ENCODE peak calls at places on chromosomes 4 and X, in ten cellular contexts. L, N, C, T, O, A, Y, B, Z and X are unnamed samples. For H3K9me3 and H3K36me3, the result is how much of the 10 kb centered on the place peaks cover.

GRCh38 chr4:41232406-41232805 is 18.1 kb upstream of the APBB2 start:
- DNase-seq in O (no peak), C (no peak), L (no peak), T (no peak), N (no peak), Z (no peak), B (no peak), A (no peak), Y (no peak), X (no peak)

GRCh38 chr4:181659202-181659601 is 584.0 kb upstream of the TENM3 start:
- DNase-seq in N (peak), T (no peak), O (no peak), Z (no peak), L (no peak), C (no peak), B (no peak), A (no peak), Y (no peak), X (no peak)

GRCh38 chr4:57661707-57662106 is 551.5 kb upstream of the IGFBP7 start:
- DNase-seq in T (no peak), Y (no peak), C (no peak), Z (no peak), N (no peak), L (no peak), A (no peak), B (no peak), O (no peak), X (no peak)

GRCh38 chr4:126888968-126889367 is 743.8 kb upstream of the INTU start:
- DNase-seq in A (no peak), Y (no peak), Z (no peak), N (peak), B (no peak), C (no peak), T (no peak), L (no peak), O (no peak), X (no peak)

GRCh38 chr4:6909970-6910339 is 329 bp downstream of the TBC1D14 start:
- DNase-seq in B (peak), N (no peak), Y (peak), C (no peak), O (no peak), A (no peak), Z (no peak), T (no peak), L (no peak), X (no peak)

GRCh38 chr4:117264072-117264471 is 178.7 kb upstream of the TRAM1L1 start:
- DNase-seq in N (no peak), T (no peak), L (no peak), B (no peak), A (no peak), O (no peak), Y (no peak), C (no peak), Z (no peak), X (no peak)

GRCh38 chr4:35105486-35105885 is 1138.8 kb downstream of the ARAP2 start:
- DNase-seq in N (no peak), Y (no peak), O (no peak), C (no peak), B (no peak), T (no peak), A (no peak), Z (no peak), L (no peak), X (no peak)

GRCh38 chr4:174292473-174292872 is 8.8 kb downstream of the CEP44 start:
- DNase-seq in A (no peak), C (no peak), N (no peak), O (no peak), Y (no peak), T (no peak), B (no peak), Z (no peak), L (no peak), X (no peak)

GRCh38 chr4:121041307-121042090 is 30.8 kb downstream of the NDNF start:
- DNase-seq in A (no peak), T (no peak), L (no peak), C (no peak), O (no peak), B (no peak), Z (no peak), Y (no peak), N (no peak), X (no peak)

GRCh38 chr4:140332734-140333133 is 40.7 kb upstream of the SCOC start:
- DNase-seq in T (no peak), O (no peak), L (no peak), C (no peak), Z (no peak), Y (no peak), N (no peak), A (no peak), B (no peak), X (no peak)

GRCh38 chrX:49042581-49043219 is 457 bp downstream of the TFE3 start:
- DNase-seq in T (no peak), Z (no peak), L (no peak), B (no peak), Y (peak), C (peak), O (no peak), N (peak), A (no peak), X (no peak)

GRCh38 chrX:16851421-16851820 is 18.7 kb downstream of the RBBP7 start:
- DNase-seq in L (no peak), Z (no peak), O (no peak), C (no peak), Y (no peak), B (no peak), T (no peak), A (no peak), N (no peak), X (no peak)

GRCh38 chr4:123952530-123953274 is 556.1 kb downstream of the SPRY1 start:
- DNase-seq in L (no peak), N (peak), B (peak), A (no peak), Z (no peak), C (no peak), T (no peak), O (no peak), Y (no peak), X (no peak)

GRCh38 chrX:69503835-69504625 is at the start of gene NALF2:
- DNase-seq in Y (peak), L (no peak), O (peak), N (peak), C (peak), B (peak), Z (peak), T (peak), A (peak), X (peak)

GRCh38 chr4:77306496-77306895 is 149.5 kb downstream of the CCNG2 start:
- DNase-seq in N (no peak), A (no peak), Z (no peak), O (no peak), L (no peak), T (no peak), B (no peak), Y (no peak), C (no peak), X (no peak)

GRCh38 chr4:54676062-54676461 is 18.3 kb downstream of the KIT start:
- DNase-seq in N (no peak), A (no peak), B (peak), C (no peak), T (no peak), O (no peak), L (no peak), Y (no peak), Z (no peak), X (no peak)

GRCh38 chrX:989959-990510 is 222.4 kb downstream of the CRLF2 start:
- DNase-seq in B (peak), C (peak), A (peak), T (no peak), Y (peak), L (peak), Z (no peak), N (peak), O (no peak), X (no peak)

GRCh38 chrX:42941671-42942070 is 163.7 kb upstream of the PPP1R2C start:
- DNase-seq in O (no peak), C (no peak), T (no peak), Z (no peak), N (no peak), Y (no peak), B (no peak), A (no peak), L (no peak), X (no peak)

GRCh38 chrX:94977562-94977961 is 1303.6 kb downstream of the FAM133A start:
- DNase-seq in N (no peak), Z (no peak), O (no peak), Y (no peak), L (no peak), C (no peak), T (no peak), A (no peak), B (no peak), X (no peak)

GRCh38 chrX:9829308-9830267 is 43.4 kb downstream of the SHROOM2 start:
- DNase-seq in N (peak), C (no peak), T (no peak), B (no peak), O (no peak), Z (no peak), A (peak), L (no peak), Y (no peak), X (no peak)

GRCh38 chr4:94462572-94462971 is 10.8 kb downstream of the PDLIM5 start:
- DNase-seq in C (no peak), L (no peak), B (no peak), N (no peak), A (no peak), Z (no peak), O (no peak), Y (no peak), T (no peak), X (no peak)
- H3K4me3 ChIP-seq in C (no peak), L (no peak), B (no peak), N (no peak), A (no peak), Z (no peak), O (no peak), Y (no peak), T (no peak), X (no peak)

GRCh38 chrX:151763711-151764110 is 29.2 kb downstream of the CNGA2 start:
- DNase-seq in O (no peak), T (no peak), A (no peak), L (no peak), N (no peak), Z (no peak), Y (no peak), B (no peak), C (no peak), X (no peak)
- H3K9me3 ChIP-seq in O (under half), T (under half), A (under half), L (under half), N (under half), Z (under half), Y (under half), B (under half), C (under half), X (under half)

DNA sequence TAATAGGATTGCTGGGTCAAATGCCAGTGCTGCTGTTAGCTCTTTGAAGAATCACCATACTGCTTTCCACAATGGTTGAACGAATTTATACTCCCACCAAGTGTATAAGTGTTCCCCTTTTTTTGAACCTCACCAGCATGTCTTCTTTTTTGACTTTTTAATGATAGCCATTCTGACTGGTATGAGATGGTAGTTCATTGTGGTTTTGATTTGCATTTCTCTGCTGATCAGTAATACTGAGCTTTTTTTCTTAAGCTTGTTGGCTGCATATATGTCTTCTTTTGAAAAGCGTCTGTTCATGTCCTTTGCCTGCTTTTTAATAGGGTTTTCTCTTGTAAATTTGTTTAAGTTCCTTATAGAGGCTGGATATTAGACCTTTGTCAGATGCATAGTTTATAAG is 14.8 kb downstream of the USP38 start:
- DNase-seq in Y (no peak), A (no peak), T (no peak), O (no peak), C (no peak), Z (no peak), L (no peak), B (no peak), N (no peak), X (no peak)
- H3K36me3 ChIP-seq in Y (under half), A (under half), T (under half), O (half or more), C (half or more), Z (half or more), L (half or more), B (half or more), N (under half), X (under half)

GRCh38 chr4:2059034-2059725 is at the start of gene NAT8L:
- DNase-seq in O (peak), Y (no peak), C (no peak), T (no peak), Z (no peak), L (no peak), B (peak), A (peak), N (no peak), X (no peak)
- H3K4me3 ChIP-seq in O (no peak), Y (no peak), C (peak), T (peak), Z (peak), L (peak), B (no peak), A (peak), N (peak), X (peak)

DNA sequence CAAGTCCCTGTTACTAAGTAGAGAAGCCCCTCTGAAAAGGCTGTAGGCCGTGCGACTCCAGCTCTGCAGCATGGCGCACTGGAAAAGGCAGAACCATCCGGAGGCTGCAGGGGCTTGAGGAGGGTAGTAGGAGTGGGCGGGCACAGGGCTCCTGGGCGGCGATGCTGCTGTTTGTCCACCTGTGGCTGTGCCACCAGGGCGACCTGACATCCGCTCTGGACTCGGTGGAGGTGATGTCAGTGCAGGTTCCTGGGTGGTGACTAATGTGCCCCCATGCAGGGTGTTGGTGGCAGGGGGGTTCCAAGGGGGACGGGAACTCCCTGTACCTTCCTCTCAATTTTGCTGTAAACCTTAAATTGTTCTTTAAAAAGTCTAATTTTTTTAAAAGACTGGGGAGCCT is 58.3 kb downstream of the PCGF3 start:
- DNase-seq in L (no peak), B (no peak), N (no peak), O (no peak), A (no peak), Z (no peak), C (no peak), T (no peak), Y (no peak), X (no peak)
- H3K9me3 ChIP-seq in L (half or more), B (under half), N (under half), O (under half), A (under half), Z (under half), C (under half), T (half or more), Y (under half), X (under half)

DNA sequence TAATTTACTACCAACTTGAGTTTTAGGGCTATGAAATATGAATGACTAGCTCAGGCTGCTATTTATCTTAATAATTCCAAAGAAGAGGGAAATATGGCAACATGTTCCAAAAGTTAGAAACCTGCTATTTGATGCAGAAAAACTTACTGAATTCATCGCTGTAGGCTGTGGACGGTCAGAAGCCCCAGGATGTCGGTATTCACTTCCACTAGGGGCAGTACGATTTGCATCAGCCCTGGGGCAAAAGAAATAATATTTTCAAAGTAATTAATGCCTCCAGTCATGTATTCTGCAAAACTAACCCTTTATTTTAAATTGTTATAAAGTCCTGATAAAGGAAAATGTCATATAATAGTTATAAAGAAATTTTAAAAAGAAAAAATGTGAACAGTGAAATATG is 4.5 kb downstream of the PLRG1 start:
- DNase-seq in B (no peak), A (no peak), O (no peak), C (no peak), T (no peak), Y (no peak), N (no peak), L (no peak), Z (no peak), X (no peak)
- H3K36me3 ChIP-seq in B (half or more), A (half or more), O (half or more), C (half or more), T (under half), Y (half or more), N (under half), L (half or more), Z (half or more), X (under half)